ENCODE peak calls at places on chromosomes 12 and 14, in six cellular contexts. One of them, this sample, is unnamed. For H3K4me1, the result is how much of the 10 kb centered on the place peaks cover.

GRCh38 chr14:80621701-80622100 is 319.8 kb downstream of the CEP128 start:
- DNase-seq in thyroid gland: no peak
- DNase-seq in CD8-positive, alpha-beta T cell: no peak
- DNase-seq in colonic mucosa: no peak
- DNase-seq in Caco-2: no peak
- DNase-seq in left ventricle myocardium inferior: no peak
- DNase-seq in this sample: no peak

GRCh38 chr12:97151481-97151880 is 244.4 kb downstream of the NEDD1 start:
- DNase-seq in colonic mucosa: no peak
- DNase-seq in thyroid gland: no peak
- DNase-seq in left ventricle myocardium inferior: no peak
- DNase-seq in Caco-2: no peak
- DNase-seq in CD8-positive, alpha-beta T cell: no peak
- DNase-seq in this sample: no peak

GRCh38 chr12:112008918-112009317 is 4.0 kb downstream of the TMEM116 start:
- DNase-seq in CD8-positive, alpha-beta T cell: no peak
- DNase-seq in colonic mucosa: no peak
- DNase-seq in Caco-2: no peak
- DNase-seq in left ventricle myocardium inferior: no peak
- DNase-seq in thyroid gland: no peak
- DNase-seq in this sample: no peak

GRCh38 chr12:2879853-2880252 is 2.8 kb downstream of the RHNO1 start:
- DNase-seq in thyroid gland: no peak
- DNase-seq in colonic mucosa: no peak
- DNase-seq in Caco-2: no peak
- DNase-seq in CD8-positive, alpha-beta T cell: no peak
- DNase-seq in left ventricle myocardium inferior: no peak
- DNase-seq in this sample: no peak

GRCh38 chr12:86212970-86213369 is 43.2 kb downstream of the MGAT4C start:
- DNase-seq in colonic mucosa: no peak
- DNase-seq in Caco-2: no peak
- DNase-seq in thyroid gland: no peak
- DNase-seq in CD8-positive, alpha-beta T cell: no peak
- DNase-seq in left ventricle myocardium inferior: no peak
- DNase-seq in this sample: no peak

GRCh38 chr12:65364021-65364420 is 85.5 kb downstream of the MSRB3 start:
- DNase-seq in colonic mucosa: no peak
- DNase-seq in left ventricle myocardium inferior: no peak
- DNase-seq in Caco-2: no peak
- DNase-seq in CD8-positive, alpha-beta T cell: no peak
- DNase-seq in thyroid gland: no peak
- DNase-seq in this sample: no peak

GRCh38 chr14:51317373-51317772 is 77.3 kb downstream of the TMX1 start:
- DNase-seq in Caco-2: no peak
- DNase-seq in CD8-positive, alpha-beta T cell: no peak
- DNase-seq in thyroid gland: no peak
- DNase-seq in left ventricle myocardium inferior: no peak
- DNase-seq in colonic mucosa: no peak
- DNase-seq in this sample: no peak

GRCh38 chr14:101830271-101830670 is 68.8 kb downstream of the PPP2R5C start:
- DNase-seq in colonic mucosa: no peak
- DNase-seq in left ventricle myocardium inferior: no peak
- DNase-seq in Caco-2: no peak
- DNase-seq in thyroid gland: peak
- DNase-seq in CD8-positive, alpha-beta T cell: no peak
- DNase-seq in this sample: no peak

GRCh38 chr12:89975578-89975977 is 266.9 kb upstream of the ATP2B1 start:
- DNase-seq in colonic mucosa: no peak
- DNase-seq in thyroid gland: no peak
- DNase-seq in Caco-2: no peak
- DNase-seq in left ventricle myocardium inferior: no peak
- DNase-seq in CD8-positive, alpha-beta T cell: no peak
- DNase-seq in this sample: no peak

GRCh38 chr12:6281081-6281809 is 29.2 kb upstream of the PLEKHG6 start:
- DNase-seq in colonic mucosa: no peak
- DNase-seq in left ventricle myocardium inferior: no peak
- DNase-seq in CD8-positive, alpha-beta T cell: no peak
- DNase-seq in Caco-2: no peak
- DNase-seq in thyroid gland: no peak
- DNase-seq in this sample: peak

GRCh38 chr14:73458219-73458976 is at the start of gene NUMB:
- DNase-seq in Caco-2: peak
- DNase-seq in CD8-positive, alpha-beta T cell: peak
- DNase-seq in left ventricle myocardium inferior: peak
- DNase-seq in colonic mucosa: peak
- DNase-seq in thyroid gland: peak
- DNase-seq in this sample: peak

GRCh38 chr14:73457050-73457934 is 1.1 kb downstream of the NUMB start:
- DNase-seq in CD8-positive, alpha-beta T cell: no peak
- DNase-seq in Caco-2: peak
- DNase-seq in colonic mucosa: peak
- DNase-seq in thyroid gland: peak
- DNase-seq in left ventricle myocardium inferior: peak
- DNase-seq in this sample: peak

GRCh38 chr14:73452341-73453191 is 5.8 kb downstream of the NUMB start:
- DNase-seq in thyroid gland: no peak
- DNase-seq in left ventricle myocardium inferior: no peak
- DNase-seq in CD8-positive, alpha-beta T cell: no peak
- DNase-seq in colonic mucosa: no peak
- DNase-seq in Caco-2: no peak
- DNase-seq in this sample: no peak

GRCh38 chr14:73457935-73458218 is 469 bp downstream of the NUMB start:
- DNase-seq in thyroid gland: no peak
- DNase-seq in CD8-positive, alpha-beta T cell: no peak
- DNase-seq in left ventricle myocardium inferior: peak
- DNase-seq in colonic mucosa: peak
- DNase-seq in Caco-2: peak
- DNase-seq in this sample: peak

GRCh38 chr14:73455294-73455693 is 3.1 kb downstream of the NUMB start:
- DNase-seq in left ventricle myocardium inferior: no peak
- DNase-seq in CD8-positive, alpha-beta T cell: no peak
- DNase-seq in colonic mucosa: no peak
- DNase-seq in thyroid gland: no peak
- DNase-seq in Caco-2: no peak
- DNase-seq in this sample: no peak
- H3K4me1 ChIP-seq in left ventricle myocardium inferior: half or more
- H3K4me1 ChIP-seq in CD8-positive, alpha-beta T cell: under half
- H3K4me1 ChIP-seq in colonic mucosa: under half
- H3K4me1 ChIP-seq in thyroid gland: under half
- H3K4me1 ChIP-seq in Caco-2: under half
- H3K4me1 ChIP-seq in this sample: under half

DNA sequence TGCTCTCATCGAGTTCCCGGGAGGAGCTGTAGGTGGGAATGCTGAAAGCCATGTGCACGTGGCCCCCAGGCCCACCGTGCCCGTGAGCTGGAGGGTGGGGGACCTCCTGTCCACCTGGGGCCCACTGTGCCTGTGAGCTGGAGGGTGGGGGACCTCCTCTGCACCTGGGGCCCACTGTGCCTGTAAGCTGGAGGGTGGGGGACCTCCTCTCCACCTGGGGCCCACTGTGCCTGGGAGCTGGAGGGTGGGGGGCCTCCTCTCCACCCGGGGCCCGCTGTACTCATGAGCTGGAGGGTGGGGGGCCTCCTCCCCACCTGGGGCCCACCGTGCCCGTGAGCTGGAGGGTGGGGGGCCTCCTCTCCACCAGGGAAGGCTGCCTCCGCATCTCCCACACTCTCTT is 13.9 kb upstream of the NUDT14 start:
- DNase-seq in thyroid gland: no peak
- DNase-seq in colonic mucosa: no peak
- DNase-seq in left ventricle myocardium inferior: no peak
- DNase-seq in Caco-2: no peak
- DNase-seq in CD8-positive, alpha-beta T cell: no peak
- DNase-seq in this sample: no peak
- H3K4me1 ChIP-seq in thyroid gland: under half
- H3K4me1 ChIP-seq in colonic mucosa: under half
- H3K4me1 ChIP-seq in left ventricle myocardium inferior: half or more
- H3K4me1 ChIP-seq in Caco-2: under half
- H3K4me1 ChIP-seq in CD8-positive, alpha-beta T cell: under half
- H3K4me1 ChIP-seq in this sample: under half

DNA sequence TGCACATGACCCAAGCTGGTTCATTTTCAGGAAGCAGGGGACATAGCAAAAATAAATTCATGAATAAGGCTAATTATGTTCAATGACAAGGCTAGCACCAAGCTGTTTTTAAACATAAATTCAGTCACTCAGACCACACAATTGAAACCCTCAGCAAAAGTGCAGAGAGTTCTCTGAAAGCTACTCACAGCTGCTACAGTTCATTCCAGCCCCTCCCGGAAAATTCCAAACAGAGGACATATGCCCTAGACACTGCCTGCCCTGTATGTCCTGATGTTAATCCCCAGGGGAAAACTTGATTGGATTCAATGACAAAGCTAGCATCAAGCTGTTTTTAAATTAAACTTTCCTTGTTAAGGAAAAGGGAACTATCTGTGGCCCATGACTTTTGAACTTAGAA is 383.4 kb downstream of the C12orf75 start:
- DNase-seq in left ventricle myocardium inferior: no peak
- DNase-seq in CD8-positive, alpha-beta T cell: no peak
- DNase-seq in thyroid gland: no peak
- DNase-seq in Caco-2: no peak
- DNase-seq in colonic mucosa: no peak
- DNase-seq in this sample: no peak
- H3K4me1 ChIP-seq in left ventricle myocardium inferior: under half
- H3K4me1 ChIP-seq in CD8-positive, alpha-beta T cell: under half
- H3K4me1 ChIP-seq in thyroid gland: under half
- H3K4me1 ChIP-seq in Caco-2: under half
- H3K4me1 ChIP-seq in colonic mucosa: under half
- H3K4me1 ChIP-seq in this sample: under half

DNA sequence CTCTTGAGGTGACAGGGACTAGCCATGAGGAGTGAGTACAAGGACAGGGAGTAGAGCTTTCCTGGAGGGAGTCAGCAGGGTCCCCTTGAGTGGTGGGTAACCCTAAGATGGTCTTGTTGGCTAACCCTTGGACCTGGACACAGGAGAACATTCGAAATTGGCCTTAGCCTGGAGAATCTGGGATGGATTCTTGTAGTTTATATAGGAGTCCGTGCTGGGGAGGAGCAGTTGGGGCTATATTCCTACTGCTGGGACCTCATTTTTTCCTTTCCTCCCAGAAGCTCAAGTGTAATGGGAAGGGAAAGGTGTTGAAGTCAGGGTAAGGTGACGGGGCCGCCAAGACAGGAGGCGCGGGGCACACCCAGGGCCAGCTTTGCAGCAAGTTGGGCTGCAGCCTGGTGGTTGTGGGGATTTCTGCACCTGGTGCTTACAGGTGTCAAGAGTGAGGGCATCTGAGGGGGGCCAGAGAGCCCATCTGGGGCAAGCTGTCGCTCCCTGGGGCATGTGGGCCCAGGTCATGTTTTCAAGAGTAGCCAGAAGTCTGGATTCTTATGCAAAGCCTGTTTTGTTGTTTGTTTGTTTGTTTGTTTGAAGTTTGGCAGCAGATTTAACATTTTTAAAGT is 5.1 kb downstream of the BCL7A start:
- DNase-seq in colonic mucosa: no peak
- DNase-seq in Caco-2: no peak
- DNase-seq in CD8-positive, alpha-beta T cell: no peak
- DNase-seq in thyroid gland: no peak
- DNase-seq in left ventricle myocardium inferior: no peak
- DNase-seq in this sample: no peak
- H3K4me1 ChIP-seq in colonic mucosa: under half
- H3K4me1 ChIP-seq in Caco-2: under half
- H3K4me1 ChIP-seq in CD8-positive, alpha-beta T cell: under half
- H3K4me1 ChIP-seq in thyroid gland: half or more
- H3K4me1 ChIP-seq in left ventricle myocardium inferior: half or more
- H3K4me1 ChIP-seq in this sample: under half

DNA sequence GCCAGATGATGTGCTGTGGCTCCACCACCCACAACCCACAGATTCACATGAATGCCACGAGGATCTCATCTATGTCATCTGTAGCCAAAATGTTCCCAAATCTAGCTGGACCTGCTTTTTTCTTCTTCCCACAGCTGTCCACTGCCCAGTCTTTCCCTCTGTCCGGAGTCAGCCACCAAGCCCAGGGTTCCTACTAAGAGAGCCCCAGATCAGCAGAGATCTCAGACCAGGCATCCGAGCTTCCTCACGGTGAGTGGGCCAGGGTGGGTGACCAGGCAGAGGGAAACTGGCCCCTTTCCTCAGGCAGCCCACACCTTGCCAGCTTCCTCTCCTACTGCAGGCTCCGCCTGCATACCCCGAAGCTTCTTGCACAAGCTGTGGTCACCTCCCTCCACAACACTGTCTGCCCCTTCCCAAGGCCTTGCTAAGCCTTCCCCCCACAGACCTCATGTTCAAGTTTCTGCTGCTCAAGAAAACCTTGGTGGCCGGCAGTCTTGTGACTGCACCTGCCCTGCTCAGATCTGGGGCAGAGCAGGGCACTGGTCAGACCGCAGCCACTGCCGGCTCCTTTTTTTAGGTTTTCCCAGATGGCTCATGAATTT is 81.4 kb downstream of the ACTN1 start:
- DNase-seq in left ventricle myocardium inferior: no peak
- DNase-seq in thyroid gland: no peak
- DNase-seq in CD8-positive, alpha-beta T cell: no peak
- DNase-seq in colonic mucosa: no peak
- DNase-seq in Caco-2: no peak
- DNase-seq in this sample: peak
- H3K4me1 ChIP-seq in left ventricle myocardium inferior: under half
- H3K4me1 ChIP-seq in thyroid gland: under half
- H3K4me1 ChIP-seq in CD8-positive, alpha-beta T cell: under half
- H3K4me1 ChIP-seq in colonic mucosa: under half
- H3K4me1 ChIP-seq in Caco-2: under half
- H3K4me1 ChIP-seq in this sample: under half

This sample was measured in kidney.